ENCODE peak calls at places on chromosomes 5 and 9, in eight cellular contexts. Z is kidney; U is body of pancreas; T is foreskin fibroblast; X is cardiac fibroblast; M is CD8-positive, alpha-beta T cell; O is adrenal gland; W is GM06990. L is an unnamed sample.

GRCh38 chr5:2917093-2917492 is 165.6 kb upstream of the IRX2 start:
- DNase-seq in Z (no peak), W (no peak), O (no peak), U (no peak), T (no peak), X (no peak), M (no peak), L (no peak)

GRCh38 chr5:169735913-169736312 is 98.8 kb downstream of the DOCK2 start:
- DNase-seq in U (no peak), W (no peak), M (no peak), X (no peak), O (no peak), Z (no peak), T (no peak), L (no peak)

GRCh38 chr9:111284703-111285102 is 45.3 kb downstream of the OR2K2 start:
- DNase-seq in Z (no peak), O (no peak), M (no peak), T (no peak), W (peak; percentile 31), U (no peak), X (no peak), L (no peak)

GRCh38 chr9:13088734-13089427 is 190.6 kb downstream of the MPDZ start:
- DNase-seq in U (peak; percentile 21), T (peak; percentile 77), Z (no peak), X (peak; percentile 72), W (peak; percentile 1), O (no peak), M (no peak), L (peak; percentile 46)

GRCh38 chr5:177592010-177592834 is at the start of gene TMED9:
- DNase-seq in T (peak; percentile 93), U (peak; percentile 90), Z (peak; percentile 94), M (peak; percentile 84), X (peak; percentile 80), O (peak; percentile 77), W (peak; percentile 93), L (peak; percentile 67)

GRCh38 chr9:21567926-21568325 is 85.8 kb upstream of the IFNE start:
- DNase-seq in T (no peak), O (no peak), X (no peak), M (no peak), U (no peak), W (no peak), Z (no peak), L (no peak)

GRCh38 chr5:3657364-3658003 is 61.9 kb downstream of the IRX1 start:
- DNase-seq in W (no peak), T (no peak), M (no peak), U (no peak), X (no peak), Z (no peak), O (no peak), L (no peak)

GRCh38 chr9:21670374-21670773 is 132.1 kb upstream of the MTAP start:
- DNase-seq in Z (no peak), O (no peak), W (no peak), M (no peak), T (peak; percentile 53), U (no peak), X (no peak), L (no peak)

GRCh38 chr9:131500939-131501541 is 1.7 kb upstream of the POMT1 start:
- DNase-seq in Z (no peak), U (no peak), T (peak; percentile 79), M (peak; percentile 65), W (no peak), X (peak; percentile 16), O (no peak), L (peak; percentile 93)

GRCh38 chr9:121532881-121533280 is 33.2 kb upstream of the GGTA1 start:
- DNase-seq in T (no peak), M (no peak), O (no peak), X (no peak), U (no peak), Z (no peak), W (no peak), L (no peak)

GRCh38 chr9:17627641-17628040 is 48.8 kb downstream of the SH3GL2 start:
- DNase-seq in M (no peak), Z (no peak), U (no peak), W (no peak), O (no peak), X (no peak), T (no peak), L (no peak)

GRCh38 chr9:92611621-92612275 is 58.2 kb downstream of the IPPK start:
- DNase-seq in W (no peak), Z (no peak), U (no peak), O (no peak), M (no peak), T (no peak), X (no peak), L (no peak)

GRCh38 chr5:127203818-127204217 is 86.8 kb upstream of the MEGF10 start:
- DNase-seq in U (no peak), Z (no peak), O (no peak), M (no peak), W (no peak), T (peak; percentile 81), X (peak; percentile 42), L (no peak)

GRCh38 chr9:2248768-2249167 is 233.6 kb downstream of the SMARCA2 start:
- DNase-seq in O (no peak), Z (no peak), U (no peak), M (no peak), T (no peak), X (no peak), W (no peak), L (no peak)

GRCh38 chr5:169243651-169244422 is 57.1 kb downstream of the SLIT3 start:
- DNase-seq in O (no peak), Z (no peak), U (no peak), W (no peak), M (no peak), X (no peak), T (peak; percentile 38), L (no peak)

GRCh38 chr5:69512740-69513260 is 20.2 kb downstream of the OCLN start:
- DNase-seq in W (no peak), O (no peak), T (peak; percentile 82), X (peak; percentile 68), Z (no peak), M (no peak), U (no peak), L (no peak)

GRCh38 chr5:173045481-173045880 is 10.7 kb upstream of the CREBRF start:
- DNase-seq in U (peak; percentile 39), T (no peak), M (no peak), W (no peak), Z (no peak), X (no peak), O (no peak), L (no peak)

GRCh38 chr5:173047838-173048105 is 8.4 kb upstream of the CREBRF start:
- DNase-seq in Z (no peak), X (no peak), O (no peak), U (no peak), M (no peak), W (no peak), T (no peak), L (no peak)

GRCh38 chr5:173039964-173040363 is 16.2 kb upstream of the CREBRF start:
- DNase-seq in W (no peak), Z (no peak), U (no peak), X (no peak), O (no peak), T (no peak), M (no peak), L (no peak)

GRCh38 chr5:173042708-173043107 is 13.4 kb upstream of the CREBRF start:
- DNase-seq in U (no peak), W (no peak), M (no peak), O (no peak), T (no peak), Z (no peak), X (no peak), L (no peak)

DNA sequence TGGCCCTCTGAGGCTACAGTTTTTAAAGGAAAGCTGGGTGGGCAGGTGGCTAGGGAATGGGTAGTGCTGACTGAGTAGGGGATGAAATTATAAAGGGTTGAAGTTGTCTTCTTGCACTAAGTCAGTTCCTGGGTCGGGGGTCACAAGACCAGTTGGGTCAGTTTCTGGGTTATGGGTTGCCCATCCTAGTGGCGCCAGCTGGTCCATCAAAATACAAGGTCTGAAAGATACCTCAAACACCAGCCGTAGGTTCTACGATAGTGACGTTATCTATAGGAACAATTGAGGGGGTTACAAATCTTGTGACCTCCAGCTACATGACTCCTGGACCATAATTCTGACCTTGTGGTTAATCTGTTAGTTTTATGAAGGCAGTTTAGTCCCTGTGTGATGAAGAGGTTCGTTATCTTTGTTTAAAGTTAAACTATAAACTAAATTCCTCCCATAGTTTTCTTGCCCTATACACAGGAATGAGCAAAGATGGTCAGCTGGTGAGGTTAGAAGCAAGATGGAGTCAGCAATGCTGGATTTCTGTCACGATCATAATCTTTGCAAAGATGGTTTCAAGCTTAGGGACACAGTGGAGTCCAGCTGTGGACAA is 14.2 kb upstream of the CREBRF start:
- DNase-seq in M (no peak), X (no peak), Z (no peak), U (no peak), O (no peak), W (no peak), T (no peak), L (no peak)
- H3K4me3 ChIP-seq in M (no peak overlapping the region), X (no peak overlapping the region), Z (no peak overlapping the region), U (no peak overlapping the region), O (no peak overlapping the region), W (no peak overlapping the region), T (no peak overlapping the region), L (no peak overlapping the region)

DNA sequence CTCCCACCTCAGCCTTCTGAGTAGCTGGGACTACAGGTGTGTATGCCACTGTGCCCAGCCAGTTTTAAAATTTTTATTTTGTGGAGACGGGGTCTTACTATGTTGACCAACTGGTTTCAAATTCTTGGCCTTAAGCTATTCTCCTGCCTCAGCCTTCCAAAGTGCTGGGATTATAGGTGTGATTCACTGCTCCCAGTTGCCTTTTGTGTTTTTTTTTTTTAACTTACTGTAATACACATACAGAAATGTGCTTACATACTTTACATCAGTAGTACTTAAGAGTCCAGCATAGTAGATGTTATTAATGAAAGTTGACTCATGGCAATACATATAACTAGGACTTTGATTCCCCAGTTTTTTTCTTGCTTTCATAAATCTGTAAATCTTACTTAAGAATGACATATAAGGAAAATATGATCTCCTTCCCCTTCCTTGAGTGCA is 4.7 kb downstream of the MAN2A1 start:
- DNase-seq in O (no peak), W (no peak), X (no peak), M (no peak), U (no peak), T (no peak), Z (no peak), L (no peak)
- H3K4me3 ChIP-seq in O (no peak overlapping the region), W (no peak overlapping the region), X (no peak overlapping the region), M (no peak overlapping the region), U (no peak overlapping the region), T (no peak overlapping the region), Z (no peak overlapping the region), L (no peak overlapping the region)

GRCh38 chr5:173662896-173663809 is 46.7 kb upstream of the BOD1 start:
- DNase-seq in X (no peak), W (no peak), M (no peak), Z (no peak), O (no peak), U (no peak), T (no peak), L (no peak)
- H3K4me3 ChIP-seq in X (no peak overlapping the region), W (no peak overlapping the region), M (no peak overlapping the region), Z (no peak overlapping the region), O (no peak overlapping the region), U (no peak overlapping the region), T (no peak overlapping the region), L (no peak overlapping the region)

DNA sequence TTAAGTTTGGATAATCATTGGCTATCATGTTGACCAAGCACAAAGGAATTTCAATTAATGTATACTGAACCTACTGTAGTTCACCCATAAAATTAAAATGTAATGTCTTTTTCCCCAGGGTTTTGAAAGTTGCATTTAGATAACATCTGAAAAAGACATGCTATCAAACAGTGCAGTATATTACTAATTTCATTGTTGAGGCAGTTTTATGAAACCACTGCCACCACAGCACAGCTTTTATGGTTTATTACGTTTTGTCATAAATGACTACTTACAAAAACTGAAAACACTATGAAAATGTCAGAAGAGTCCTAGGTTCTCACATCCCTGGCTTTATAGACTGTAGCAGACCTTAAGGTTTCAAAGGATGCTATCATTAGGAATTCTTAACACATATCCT is 32.0 kb upstream of the HAPLN1 start:
- DNase-seq in W (no peak), X (no peak), Z (no peak), M (no peak), O (no peak), T (no peak), U (no peak), L (no peak)
- H3K4me3 ChIP-seq in W (no peak overlapping the region), X (no peak overlapping the region), Z (no peak overlapping the region), M (no peak overlapping the region), O (no peak overlapping the region), T (no peak overlapping the region), U (no peak overlapping the region), L (no peak overlapping the region)